ENCODE peak calls at places on chromosomes 4 and X, in eight cellular contexts. Z is psoas muscle, H is right cardiac atrium, L is aorta, F is neural progenitor cell, V is heart right ventricle, U is H7, I is adipocyte. A is an unnamed sample.

GRCh38 chrX:47623540-47624027 is 3.9 kb upstream of the SYN1 start:
- DNase-seq in Z (no peak), H (peak; percentile 69), L (peak; percentile 80), F (peak; percentile 90), V (peak; percentile 56), U (peak; percentile 95), I (peak; percentile 75), A (peak; percentile 41)

GRCh38 chr4:148574941-148575340 is 132.7 kb upstream of the NR3C2 start:
- DNase-seq in Z (no peak), H (no peak), L (no peak), F (no peak), V (no peak), U (no peak), I (no peak), A (no peak)

GRCh38 chr4:44738615-44739014 is 12.3 kb upstream of the GNPDA2 start:
- DNase-seq in Z (no peak), H (no peak), L (no peak), F (no peak), V (no peak), U (no peak), I (no peak), A (no peak)

GRCh38 chr4:88803600-88804096 is 106.0 kb upstream of the NAP1L5 start:
- DNase-seq in Z (peak; percentile 68), H (peak; percentile 56), L (no peak), F (no peak), V (peak; percentile 14), U (no peak), I (peak; percentile 92), A (no peak)

GRCh38 chrX:144006811-144007210 is 122.9 kb downstream of the UBE2NL start:
- DNase-seq in Z (no peak), H (no peak), L (no peak), F (no peak), V (no peak), U (no peak), I (no peak), A (no peak)

GRCh38 chrX:10722804-10723364 is 102.5 kb upstream of the MID1 start:
- DNase-seq in Z (no peak), H (no peak), L (no peak), F (peak; percentile 54), V (peak; percentile 54), U (peak; percentile 78), I (peak; percentile 84), A (peak; percentile 75)

GRCh38 chrX:130079824-130080406 is 30.4 kb downstream of the ELF4 start:
- DNase-seq in Z (peak; percentile 65), H (peak; percentile 69), L (no peak), F (peak; percentile 76), V (peak; percentile 58), U (peak; percentile 88), I (peak; percentile 82), A (peak; percentile 69)

GRCh38 chrX:15301924-15302323 is 13.5 kb downstream of the ASB11 start:
- DNase-seq in Z (peak; percentile 82), H (peak; percentile 40), L (no peak), F (no peak), V (peak; percentile 23), U (no peak), I (peak; percentile 30), A (no peak)

GRCh38 chr4:35520059-35520458 is 724.3 kb downstream of the ARAP2 start:
- DNase-seq in Z (no peak), H (no peak), L (no peak), F (no peak), V (no peak), U (no peak), I (no peak), A (no peak)

GRCh38 chrX:134406230-134406794 is 53.7 kb upstream of the HPRT1 start:
- DNase-seq in Z (no peak), H (no peak), L (no peak), F (no peak), V (no peak), U (no peak), I (no peak), A (no peak)

GRCh38 chr4:155578726-155579385 is 87.8 kb upstream of the GUCY1A1 start:
- DNase-seq in Z (no peak), H (no peak), L (no peak), F (no peak), V (no peak), U (no peak), I (peak; percentile 33), A (no peak)

GRCh38 chr4:67750691-67751090 is 3.5 kb downstream of the GNRHR start:
- DNase-seq in Z (no peak), H (no peak), L (no peak), F (no peak), V (no peak), U (no peak), I (no peak), A (no peak)

GRCh38 chrX:69961365-69962072 is 88.2 kb downstream of the AWAT2 start:
- DNase-seq in Z (no peak), H (no peak), L (no peak), F (no peak), V (no peak), U (no peak), I (no peak), A (no peak)

GRCh38 chrX:50877310-50877709 is 33.2 kb upstream of the BMP15 start:
- DNase-seq in Z (no peak), H (peak; percentile 35), L (no peak), F (no peak), V (peak; percentile 9), U (no peak), I (peak; percentile 56), A (no peak)

GRCh38 chrX:77014655-77015377 is 432.4 kb upstream of the FGF16 start:
- DNase-seq in Z (no peak), H (no peak), L (no peak), F (peak; percentile 92), V (no peak), U (peak; percentile 56), I (no peak), A (no peak)

GRCh38 chr4:152605641-152606304 is 69.9 kb upstream of the FBXW7 start:
- DNase-seq in Z (no peak), H (no peak), L (no peak), F (peak; percentile 29), V (peak; percentile 6), U (no peak), I (peak; percentile 30), A (no peak)

DNA sequence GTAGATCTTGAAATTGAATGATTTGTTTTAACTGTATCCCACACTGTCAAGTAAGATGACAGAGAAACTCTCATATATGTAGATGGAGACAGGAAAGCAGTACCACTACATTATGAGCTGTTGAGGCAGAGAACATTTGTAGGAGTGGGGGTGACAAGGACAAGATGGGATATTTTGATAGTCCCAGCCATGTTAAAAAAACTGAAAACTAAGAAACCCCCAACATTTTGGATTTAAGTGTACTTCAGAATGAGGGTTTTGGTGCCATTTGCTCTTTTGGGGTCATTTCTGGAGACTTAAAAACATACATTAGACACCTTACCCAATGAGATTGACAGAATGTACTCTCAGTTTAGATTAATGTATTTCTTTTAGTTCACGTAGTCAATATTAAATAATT is 149.9 kb upstream of the SLC4A4 start:
- DNase-seq in Z (no peak), H (no peak), L (no peak), F (no peak), V (no peak), U (no peak), I (no peak), A (no peak)
- H3K27me3 ChIP-seq in Z (no peaks in the 10 kb centered on the region), H (no peaks in the 10 kb centered on the region), L (no peaks in the 10 kb centered on the region), F (peaks cover 62% of the 10 kb centered on the region), V (peaks cover 15% of the 10 kb centered on the region), U (peaks cover 44% of the 10 kb centered on the region), I (no peaks in the 10 kb centered on the region), A (no peaks in the 10 kb centered on the region)

GRCh38 chr4:187565416-187565815 is 430.2 kb upstream of the ZFP42 start:
- DNase-seq in Z (no peak), H (no peak), L (no peak), F (peak; percentile 3), V (no peak), U (peak; percentile 37), I (no peak), A (no peak)

DNA sequence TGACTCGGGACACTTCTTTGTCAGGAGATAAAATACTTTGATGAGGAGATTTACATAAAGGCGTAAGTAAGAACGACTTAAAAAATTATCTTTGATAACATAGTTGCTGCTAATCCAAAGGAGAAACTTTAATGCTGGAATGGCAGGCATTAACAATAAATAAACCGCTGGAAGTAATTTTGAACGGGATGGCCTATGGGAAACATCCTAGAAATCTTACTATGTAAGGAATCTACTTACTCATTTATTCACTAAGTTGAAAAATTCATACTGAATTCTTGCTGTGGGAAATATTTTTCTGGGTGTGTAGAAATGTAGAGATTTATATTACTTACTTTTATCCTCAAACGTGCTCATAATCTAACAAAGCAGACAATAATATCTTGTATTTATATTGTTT is 425.7 kb upstream of the ZFP42 start:
- DNase-seq in Z (no peak), H (no peak), L (no peak), F (no peak), V (no peak), U (no peak), I (no peak), A (no peak)
- H3K27me3 ChIP-seq in Z (no peaks in the 10 kb centered on the region), H (no peaks in the 10 kb centered on the region), L (no peaks in the 10 kb centered on the region), F (no peaks in the 10 kb centered on the region), V (no peaks in the 10 kb centered on the region), U (no peaks in the 10 kb centered on the region), I (no peaks in the 10 kb centered on the region), A (no peaks in the 10 kb centered on the region)

GRCh38 chrX:39204349-39204748 is 403.1 kb downstream of the MID1IP1 start:
- DNase-seq in Z (no peak), H (no peak), L (no peak), F (no peak), V (no peak), U (no peak), I (no peak), A (no peak)

GRCh38 chrX:39201305-39201990 is 400.2 kb downstream of the MID1IP1 start:
- DNase-seq in Z (no peak), H (no peak), L (no peak), F (no peak), V (no peak), U (no peak), I (no peak), A (no peak)

GRCh38 chrX:39204945-39205344 is 403.7 kb downstream of the MID1IP1 start:
- DNase-seq in Z (no peak), H (no peak), L (no peak), F (no peak), V (no peak), U (no peak), I (no peak), A (no peak)

GRCh38 chrX:39202641-39203040 is 401.4 kb downstream of the MID1IP1 start:
- DNase-seq in Z (no peak), H (no peak), L (no peak), F (no peak), V (no peak), U (no peak), I (no peak), A (no peak)

DNA sequence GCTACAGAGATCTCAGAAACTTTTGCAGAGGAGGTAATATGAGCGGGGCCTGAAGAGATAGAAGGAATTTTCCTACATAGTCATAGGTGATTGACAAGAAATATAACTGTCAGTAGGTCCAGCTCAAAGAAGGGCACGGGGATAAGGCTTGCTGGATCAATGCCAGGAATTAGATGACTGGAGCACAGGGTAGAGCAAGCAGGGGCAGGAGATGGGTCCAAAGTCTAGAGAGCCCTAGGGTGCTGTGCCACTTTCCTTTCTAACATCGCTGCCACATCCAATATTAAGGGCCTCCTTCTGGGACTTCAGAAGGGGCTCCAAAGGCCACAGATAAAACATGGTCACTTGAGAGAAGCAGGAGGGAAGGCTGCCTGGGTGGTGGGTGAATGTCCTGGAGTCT is 402.2 kb downstream of the MID1IP1 start:
- DNase-seq in Z (no peak), H (no peak), L (no peak), F (no peak), V (no peak), U (no peak), I (no peak), A (no peak)
- H3K27me3 ChIP-seq in Z (no peaks in the 10 kb centered on the region), H (no peaks in the 10 kb centered on the region), L (no peaks in the 10 kb centered on the region), F (no peaks in the 10 kb centered on the region), V (no peaks in the 10 kb centered on the region), U (no peaks in the 10 kb centered on the region), I (peaks cover 62% of the 10 kb centered on the region), A (no peaks in the 10 kb centered on the region)

GRCh38 chr4:17646693-17647092 is 32.3 kb downstream of the MED28 start:
- DNase-seq in Z (no peak), H (no peak), L (no peak), F (no peak), V (no peak), U (no peak), I (no peak), A (no peak)
- H3K27me3 ChIP-seq in Z (no peaks in the 10 kb centered on the region), H (no peaks in the 10 kb centered on the region), L (no peaks in the 10 kb centered on the region), F (no peaks in the 10 kb centered on the region), V (no peaks in the 10 kb centered on the region), U (no peaks in the 10 kb centered on the region), I (no peaks in the 10 kb centered on the region), A (no peaks in the 10 kb centered on the region)

A was measured in ovary.